ENCODE peak calls at places on chromosomes 12 and 14, in eight cellular contexts. One of them, this sample, is unnamed.

GRCh38 chr12:113469893-113470743 is 1.6 kb downstream of the LHX5 start:
- DNase-seq in dorsolateral prefrontal cortex: no peak
- DNase-seq in IMR-90: no peak
- DNase-seq in effector memory CD4-positive, alpha-beta T cell: no peak
- DNase-seq in GM12878: no peak
- DNase-seq in endodermal cell: peak; percentile 68
- DNase-seq in MG63: no peak
- DNase-seq in SJCRH30: no peak
- DNase-seq in this sample: no peak

GRCh38 chr14:72544615-72545387 is 349.1 kb downstream of the DPF3 start:
- DNase-seq in effector memory CD4-positive, alpha-beta T cell: no peak
- DNase-seq in GM12878: no peak
- DNase-seq in dorsolateral prefrontal cortex: no peak
- DNase-seq in MG63: peak; percentile 69
- DNase-seq in SJCRH30: no peak
- DNase-seq in endodermal cell: peak; percentile 91
- DNase-seq in IMR-90: no peak
- DNase-seq in this sample: no peak

GRCh38 chr12:13173012-13173441 is 23.5 kb upstream of the EMP1 start:
- DNase-seq in SJCRH30: no peak
- DNase-seq in GM12878: no peak
- DNase-seq in endodermal cell: no peak
- DNase-seq in effector memory CD4-positive, alpha-beta T cell: no peak
- DNase-seq in MG63: no peak
- DNase-seq in dorsolateral prefrontal cortex: no peak
- DNase-seq in IMR-90: peak; percentile 75
- DNase-seq in this sample: no peak

GRCh38 chr12:49843411-49843810 is 505 bp upstream of the BCDIN3D start:
- DNase-seq in dorsolateral prefrontal cortex: no peak
- DNase-seq in SJCRH30: no peak
- DNase-seq in GM12878: no peak
- DNase-seq in IMR-90: no peak
- DNase-seq in endodermal cell: no peak
- DNase-seq in MG63: no peak
- DNase-seq in effector memory CD4-positive, alpha-beta T cell: no peak
- DNase-seq in this sample: no peak

GRCh38 chr12:3772380-3772779 is 19.5 kb upstream of the CRACR2A start:
- DNase-seq in effector memory CD4-positive, alpha-beta T cell: no peak
- DNase-seq in MG63: no peak
- DNase-seq in IMR-90: no peak
- DNase-seq in dorsolateral prefrontal cortex: no peak
- DNase-seq in GM12878: no peak
- DNase-seq in SJCRH30: no peak
- DNase-seq in endodermal cell: no peak
- DNase-seq in this sample: no peak

GRCh38 chr12:104083769-104084475 is 19.6 kb downstream of the HCFC2 start:
- DNase-seq in endodermal cell: no peak
- DNase-seq in SJCRH30: no peak
- DNase-seq in dorsolateral prefrontal cortex: no peak
- DNase-seq in MG63: no peak
- DNase-seq in effector memory CD4-positive, alpha-beta T cell: no peak
- DNase-seq in GM12878: peak; percentile 36
- DNase-seq in IMR-90: no peak
- DNase-seq in this sample: no peak

GRCh38 chr12:113479193-113479577 is 7.5 kb upstream of the LHX5 start:
- DNase-seq in dorsolateral prefrontal cortex: no peak
- DNase-seq in IMR-90: no peak
- DNase-seq in endodermal cell: peak; percentile 55
- DNase-seq in SJCRH30: no peak
- DNase-seq in MG63: no peak
- DNase-seq in effector memory CD4-positive, alpha-beta T cell: no peak
- DNase-seq in GM12878: no peak
- DNase-seq in this sample: no peak

GRCh38 chr12:34602213-34602940 is 580.1 kb downstream of the ALG10 start:
- DNase-seq in endodermal cell: no peak
- DNase-seq in effector memory CD4-positive, alpha-beta T cell: no peak
- DNase-seq in GM12878: no peak
- DNase-seq in IMR-90: no peak
- DNase-seq in dorsolateral prefrontal cortex: no peak
- DNase-seq in MG63: no peak
- DNase-seq in SJCRH30: no peak
- DNase-seq in this sample: no peak

GRCh38 chr12:32270818-32271710 is 128.3 kb upstream of the FGD4 start:
- DNase-seq in endodermal cell: peak; percentile 69
- DNase-seq in dorsolateral prefrontal cortex: peak; percentile 60
- DNase-seq in SJCRH30: peak; percentile 19
- DNase-seq in IMR-90: peak; percentile 62
- DNase-seq in MG63: no peak
- DNase-seq in GM12878: no peak
- DNase-seq in effector memory CD4-positive, alpha-beta T cell: no peak
- DNase-seq in this sample: peak; percentile 42

GRCh38 chr14:94390372-94391086 is 2.1 kb upstream of the SERPINA1 start:
- DNase-seq in MG63: peak; percentile 60
- DNase-seq in effector memory CD4-positive, alpha-beta T cell: no peak
- DNase-seq in GM12878: no peak
- DNase-seq in IMR-90: no peak
- DNase-seq in SJCRH30: no peak
- DNase-seq in dorsolateral prefrontal cortex: peak; percentile 48
- DNase-seq in endodermal cell: peak; percentile 56
- DNase-seq in this sample: no peak

GRCh38 chr12:95723693-95724384 is 66.7 kb downstream of the NTN4 start:
- DNase-seq in endodermal cell: no peak
- DNase-seq in GM12878: no peak
- DNase-seq in MG63: no peak
- DNase-seq in dorsolateral prefrontal cortex: no peak
- DNase-seq in IMR-90: no peak
- DNase-seq in SJCRH30: no peak
- DNase-seq in effector memory CD4-positive, alpha-beta T cell: no peak
- DNase-seq in this sample: no peak

GRCh38 chr14:75486317-75486716 is 36.0 kb upstream of the BATF start:
- DNase-seq in endodermal cell: no peak
- DNase-seq in dorsolateral prefrontal cortex: no peak
- DNase-seq in SJCRH30: no peak
- DNase-seq in effector memory CD4-positive, alpha-beta T cell: no peak
- DNase-seq in IMR-90: no peak
- DNase-seq in GM12878: no peak
- DNase-seq in MG63: no peak
- DNase-seq in this sample: no peak

GRCh38 chr14:55240526-55241178 is 30.6 kb upstream of the FBXO34 start:
- DNase-seq in dorsolateral prefrontal cortex: no peak
- DNase-seq in IMR-90: peak; percentile 89
- DNase-seq in endodermal cell: peak; percentile 85
- DNase-seq in MG63: no peak
- DNase-seq in SJCRH30: no peak
- DNase-seq in effector memory CD4-positive, alpha-beta T cell: no peak
- DNase-seq in GM12878: no peak
- DNase-seq in this sample: peak; percentile 71

GRCh38 chr12:122978507-122978955 is 1.9 kb upstream of the ARL6IP4 start:
- DNase-seq in GM12878: no peak
- DNase-seq in dorsolateral prefrontal cortex: no peak
- DNase-seq in IMR-90: no peak
- DNase-seq in MG63: no peak
- DNase-seq in SJCRH30: no peak
- DNase-seq in effector memory CD4-positive, alpha-beta T cell: no peak
- DNase-seq in endodermal cell: peak; percentile 49
- DNase-seq in this sample: no peak

GRCh38 chr12:128059621-128060370 is 207.2 kb upstream of the TMEM132C start:
- DNase-seq in IMR-90: no peak
- DNase-seq in GM12878: no peak
- DNase-seq in endodermal cell: no peak
- DNase-seq in effector memory CD4-positive, alpha-beta T cell: no peak
- DNase-seq in dorsolateral prefrontal cortex: no peak
- DNase-seq in MG63: no peak
- DNase-seq in SJCRH30: no peak
- DNase-seq in this sample: no peak

DNA sequence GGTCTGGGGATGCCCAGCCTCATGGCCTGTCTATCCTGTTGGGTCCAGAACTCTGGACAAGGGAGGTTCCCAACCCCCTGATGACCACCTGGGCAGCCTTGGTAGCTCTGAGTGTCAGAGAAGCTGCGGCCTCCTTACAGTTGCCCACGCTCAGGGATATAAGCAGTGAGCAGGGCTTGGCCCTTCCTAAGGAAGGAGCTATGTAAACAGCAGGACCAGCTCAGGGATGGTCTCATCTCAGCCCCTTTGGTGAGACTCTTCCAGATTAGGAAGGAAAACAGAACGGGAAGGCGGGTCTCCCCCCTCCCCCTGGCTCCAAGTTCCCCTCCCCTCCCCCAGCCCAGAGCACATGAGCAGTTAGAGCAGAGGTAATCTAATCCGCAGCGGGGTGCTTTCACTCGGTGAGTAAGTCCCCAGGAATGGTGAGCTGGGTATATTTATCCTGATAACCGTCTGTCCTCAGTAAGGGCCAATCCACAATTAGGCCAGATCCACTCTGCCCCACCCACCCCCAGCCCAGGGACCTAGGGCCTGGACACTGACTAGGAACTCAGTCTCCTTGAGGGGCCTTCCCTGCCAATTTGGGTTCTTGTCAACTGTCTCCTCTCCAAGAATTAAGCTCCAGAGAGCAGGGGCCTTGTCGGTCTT is 29.5 kb upstream of the RPLP0 start:
- DNase-seq in endodermal cell: peak; percentile 100
- DNase-seq in IMR-90: peak; percentile 98
- DNase-seq in effector memory CD4-positive, alpha-beta T cell: no peak
- DNase-seq in dorsolateral prefrontal cortex: no peak
- DNase-seq in MG63: peak; percentile 97
- DNase-seq in SJCRH30: peak; percentile 93
- DNase-seq in GM12878: no peak
- DNase-seq in this sample: peak; percentile 97
- H3K4me3 ChIP-seq in endodermal cell: peak overlapping the region; percentile 75
- H3K4me3 ChIP-seq in IMR-90: no peak overlapping the region
- H3K4me3 ChIP-seq in effector memory CD4-positive, alpha-beta T cell: peak overlapping the region; percentile 7
- H3K4me3 ChIP-seq in dorsolateral prefrontal cortex: no peak overlapping the region
- H3K4me3 ChIP-seq in MG63: no peak overlapping the region
- H3K4me3 ChIP-seq in SJCRH30: peak overlapping the region; percentile 31
- H3K4me3 ChIP-seq in GM12878: no peak overlapping the region
- H3K4me3 ChIP-seq in this sample: peak overlapping the region; percentile 26

DNA sequence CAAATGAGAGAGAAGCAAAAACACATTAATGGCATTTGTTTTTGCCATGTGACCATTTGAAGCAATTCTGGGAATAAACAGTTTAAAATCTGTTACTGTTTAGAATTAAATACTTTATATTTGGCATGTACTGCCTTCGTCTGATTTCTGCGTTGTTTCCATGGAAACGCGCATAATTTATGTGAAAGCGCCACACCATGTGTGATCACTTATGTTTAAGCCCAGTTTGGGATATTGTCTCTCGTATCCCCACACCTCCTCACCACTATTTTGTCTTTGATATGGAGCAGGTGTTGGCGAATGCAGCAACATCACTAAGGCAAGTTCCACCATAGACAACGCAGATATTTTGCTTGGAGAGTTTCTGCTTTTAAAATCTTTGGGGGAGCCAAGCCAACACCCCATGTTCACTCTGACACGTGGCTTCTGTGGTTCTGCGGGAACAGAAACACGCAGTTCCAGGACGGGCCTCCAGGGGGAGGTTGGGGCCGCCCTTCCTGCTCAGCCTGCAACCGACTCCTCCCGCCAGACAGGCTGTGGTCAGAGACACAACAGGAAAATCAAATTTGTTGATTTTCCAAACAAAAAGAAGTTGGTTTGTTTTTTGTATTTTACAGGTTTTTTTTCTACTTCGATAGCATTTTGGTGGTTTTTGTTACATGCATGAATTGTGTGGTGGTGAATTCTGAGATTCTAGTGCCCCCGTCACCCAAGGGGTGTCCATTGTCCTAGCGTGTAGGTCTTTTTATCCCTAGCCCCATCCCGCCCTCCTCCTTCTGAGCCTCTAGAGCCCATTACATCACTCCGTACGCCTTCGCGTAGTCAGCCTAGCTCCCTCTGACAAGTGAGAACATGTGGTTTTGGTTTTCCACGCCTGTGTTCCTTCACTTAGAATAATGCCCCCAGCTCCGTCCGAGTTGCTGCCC is 101.9 kb upstream of the SFSWAP start:
- DNase-seq in GM12878: no peak
- DNase-seq in dorsolateral prefrontal cortex: peak; percentile 88
- DNase-seq in SJCRH30: peak; percentile 75
- DNase-seq in MG63: peak; percentile 66
- DNase-seq in IMR-90: peak; percentile 7
- DNase-seq in endodermal cell: peak; percentile 94
- DNase-seq in effector memory CD4-positive, alpha-beta T cell: peak; percentile 12
- DNase-seq in this sample: peak; percentile 53
- H3K4me3 ChIP-seq in GM12878: no peak overlapping the region
- H3K4me3 ChIP-seq in dorsolateral prefrontal cortex: no peak overlapping the region
- H3K4me3 ChIP-seq in SJCRH30: no peak overlapping the region
- H3K4me3 ChIP-seq in MG63: no peak overlapping the region
- H3K4me3 ChIP-seq in IMR-90: no peak overlapping the region
- H3K4me3 ChIP-seq in endodermal cell: no peak overlapping the region
- H3K4me3 ChIP-seq in effector memory CD4-positive, alpha-beta T cell: no peak overlapping the region
- H3K4me3 ChIP-seq in this sample: no peak overlapping the region

DNA sequence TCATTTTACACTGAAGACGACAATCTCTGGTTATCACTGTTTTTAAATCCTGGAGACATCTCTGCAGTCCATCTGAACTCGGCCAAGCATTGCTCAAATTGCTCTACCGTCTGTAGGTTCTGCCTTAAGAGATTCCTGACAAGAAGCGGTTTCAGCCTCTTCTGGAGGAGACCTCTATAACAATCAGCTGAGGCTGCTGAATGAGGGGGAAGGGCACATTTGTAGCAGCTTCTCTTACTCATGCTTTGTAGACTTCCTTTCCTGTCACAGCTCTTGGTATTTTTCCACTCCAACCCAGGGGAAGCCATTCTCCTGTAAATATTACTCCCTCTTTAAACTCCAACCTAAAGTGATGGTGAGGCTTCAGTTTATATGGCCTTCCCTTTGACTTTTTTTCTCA is 3.0 kb downstream of the ARG2 start:
- DNase-seq in GM12878: no peak
- DNase-seq in MG63: peak; percentile 16
- DNase-seq in dorsolateral prefrontal cortex: peak; percentile 61
- DNase-seq in IMR-90: peak; percentile 85
- DNase-seq in endodermal cell: peak; percentile 78
- DNase-seq in SJCRH30: no peak
- DNase-seq in effector memory CD4-positive, alpha-beta T cell: no peak
- DNase-seq in this sample: peak; percentile 89
- H3K4me3 ChIP-seq in GM12878: no peak overlapping the region
- H3K4me3 ChIP-seq in MG63: no peak overlapping the region
- H3K4me3 ChIP-seq in dorsolateral prefrontal cortex: peak overlapping the region; percentile 1
- H3K4me3 ChIP-seq in IMR-90: no peak overlapping the region
- H3K4me3 ChIP-seq in endodermal cell: no peak overlapping the region
- H3K4me3 ChIP-seq in SJCRH30: no peak overlapping the region
- H3K4me3 ChIP-seq in effector memory CD4-positive, alpha-beta T cell: no peak overlapping the region
- H3K4me3 ChIP-seq in this sample: no peak overlapping the region

GRCh38 chr12:99131761-99132199 is 486.7 kb downstream of the APAF1 start:
- DNase-seq in GM12878: no peak
- DNase-seq in endodermal cell: peak; percentile 95
- DNase-seq in MG63: peak; percentile 63
- DNase-seq in IMR-90: no peak
- DNase-seq in effector memory CD4-positive, alpha-beta T cell: no peak
- DNase-seq in dorsolateral prefrontal cortex: peak; percentile 75
- DNase-seq in SJCRH30: peak; percentile 51
- DNase-seq in this sample: peak; percentile 83
- H3K4me3 ChIP-seq in GM12878: peak overlapping the region; percentile 57
- H3K4me3 ChIP-seq in endodermal cell: no peak overlapping the region
- H3K4me3 ChIP-seq in MG63: no peak overlapping the region
- H3K4me3 ChIP-seq in IMR-90: no peak overlapping the region
- H3K4me3 ChIP-seq in effector memory CD4-positive, alpha-beta T cell: no peak overlapping the region
- H3K4me3 ChIP-seq in dorsolateral prefrontal cortex: peak overlapping the region; percentile 12
- H3K4me3 ChIP-seq in SJCRH30: no peak overlapping the region
- H3K4me3 ChIP-seq in this sample: no peak overlapping the region

This sample was measured in brain microvascular endothelial cell.